ENCODE peak calls at places on chromosomes 3 and 15, in nine cellular contexts. One of them, this sample, is unnamed.

GRCh38 chr3:112407214-112407887 is 74.4 kb downstream of the CD200 start:
- DNase-seq in WTC11: no peak
- DNase-seq in NCI-H748 treated with DMSO at 0.1 percent for 48 hours: no peak
- DNase-seq in stimulated activated CD8-positive, alpha-beta memory T cell treated with anti-CD3 and anti-CD28 coated beads, Interleukin-2, amount 100 ng/mL, for 1 hour: no peak
- DNase-seq in brain pericyte: no peak
- DNase-seq in amniotic epithelial cell: no peak
- DNase-seq in posterior vena cava: no peak
- DNase-seq in foreskin keratinocyte: no peak
- DNase-seq in retina: no peak
- DNase-seq in this sample: no peak

GRCh38 chr3:17580901-17581300 is 161.5 kb downstream of the TBC1D5 start:
- DNase-seq in WTC11: no peak
- DNase-seq in NCI-H748 treated with DMSO at 0.1 percent for 48 hours: no peak
- DNase-seq in stimulated activated CD8-positive, alpha-beta memory T cell treated with anti-CD3 and anti-CD28 coated beads, Interleukin-2, amount 100 ng/mL, for 1 hour: no peak
- DNase-seq in brain pericyte: no peak
- DNase-seq in amniotic epithelial cell: peak; percentile 22
- DNase-seq in posterior vena cava: no peak
- DNase-seq in foreskin keratinocyte: no peak
- DNase-seq in retina: no peak
- DNase-seq in this sample: no peak

GRCh38 chr3:9746330-9746729 is 3.4 kb upstream of the OGG1 start:
- DNase-seq in WTC11: no peak
- DNase-seq in NCI-H748 treated with DMSO at 0.1 percent for 48 hours: no peak
- DNase-seq in stimulated activated CD8-positive, alpha-beta memory T cell treated with anti-CD3 and anti-CD28 coated beads, Interleukin-2, amount 100 ng/mL, for 1 hour: no peak
- DNase-seq in brain pericyte: no peak
- DNase-seq in amniotic epithelial cell: peak; percentile 93
- DNase-seq in posterior vena cava: no peak
- DNase-seq in foreskin keratinocyte: no peak
- DNase-seq in retina: no peak
- DNase-seq in this sample: no peak

GRCh38 chr3:47306022-47306421 is 23.3 kb downstream of the KLHL18 start:
- DNase-seq in WTC11: no peak
- DNase-seq in NCI-H748 treated with DMSO at 0.1 percent for 48 hours: no peak
- DNase-seq in stimulated activated CD8-positive, alpha-beta memory T cell treated with anti-CD3 and anti-CD28 coated beads, Interleukin-2, amount 100 ng/mL, for 1 hour: no peak
- DNase-seq in brain pericyte: no peak
- DNase-seq in amniotic epithelial cell: no peak
- DNase-seq in posterior vena cava: no peak
- DNase-seq in foreskin keratinocyte: no peak
- DNase-seq in retina: no peak
- DNase-seq in this sample: no peak

GRCh38 chr3:184546252-184546651 is 15.3 kb upstream of the EPHB3 start:
- DNase-seq in WTC11: no peak
- DNase-seq in NCI-H748 treated with DMSO at 0.1 percent for 48 hours: no peak
- DNase-seq in stimulated activated CD8-positive, alpha-beta memory T cell treated with anti-CD3 and anti-CD28 coated beads, Interleukin-2, amount 100 ng/mL, for 1 hour: no peak
- DNase-seq in brain pericyte: no peak
- DNase-seq in amniotic epithelial cell: no peak
- DNase-seq in posterior vena cava: peak; percentile 68
- DNase-seq in foreskin keratinocyte: no peak
- DNase-seq in retina: no peak
- DNase-seq in this sample: no peak

GRCh38 chr3:191499307-191500125 is 38.6 kb downstream of the PYDC2 start:
- DNase-seq in WTC11: peak; percentile 13
- DNase-seq in NCI-H748 treated with DMSO at 0.1 percent for 48 hours: no peak
- DNase-seq in stimulated activated CD8-positive, alpha-beta memory T cell treated with anti-CD3 and anti-CD28 coated beads, Interleukin-2, amount 100 ng/mL, for 1 hour: no peak
- DNase-seq in brain pericyte: peak; percentile 12
- DNase-seq in amniotic epithelial cell: no peak
- DNase-seq in posterior vena cava: no peak
- DNase-seq in foreskin keratinocyte: no peak
- DNase-seq in retina: peak; percentile 45
- DNase-seq in this sample: peak; percentile 69

GRCh38 chr3:184740509-184741258 is 28.8 kb upstream of the MAGEF1 start:
- DNase-seq in WTC11: no peak
- DNase-seq in NCI-H748 treated with DMSO at 0.1 percent for 48 hours: no peak
- DNase-seq in stimulated activated CD8-positive, alpha-beta memory T cell treated with anti-CD3 and anti-CD28 coated beads, Interleukin-2, amount 100 ng/mL, for 1 hour: no peak
- DNase-seq in brain pericyte: no peak
- DNase-seq in amniotic epithelial cell: peak; percentile 46
- DNase-seq in posterior vena cava: peak; percentile 38
- DNase-seq in foreskin keratinocyte: peak; percentile 87
- DNase-seq in retina: no peak
- DNase-seq in this sample: no peak

GRCh38 chr3:58009026-58009748 is 965 bp downstream of the FLNB start:
- DNase-seq in WTC11: peak; percentile 49
- DNase-seq in NCI-H748 treated with DMSO at 0.1 percent for 48 hours: no peak
- DNase-seq in stimulated activated CD8-positive, alpha-beta memory T cell treated with anti-CD3 and anti-CD28 coated beads, Interleukin-2, amount 100 ng/mL, for 1 hour: no peak
- DNase-seq in brain pericyte: no peak
- DNase-seq in amniotic epithelial cell: no peak
- DNase-seq in posterior vena cava: peak; percentile 86
- DNase-seq in foreskin keratinocyte: no peak
- DNase-seq in retina: peak; percentile 41
- DNase-seq in this sample: no peak

GRCh38 chr15:92492556-92492955 is 98.9 kb downstream of the ST8SIA2 start:
- DNase-seq in WTC11: no peak
- DNase-seq in NCI-H748 treated with DMSO at 0.1 percent for 48 hours: no peak
- DNase-seq in stimulated activated CD8-positive, alpha-beta memory T cell treated with anti-CD3 and anti-CD28 coated beads, Interleukin-2, amount 100 ng/mL, for 1 hour: no peak
- DNase-seq in brain pericyte: no peak
- DNase-seq in amniotic epithelial cell: no peak
- DNase-seq in posterior vena cava: no peak
- DNase-seq in foreskin keratinocyte: no peak
- DNase-seq in retina: no peak
- DNase-seq in this sample: no peak

GRCh38 chr15:74134387-74135027 is 4.1 kb downstream of the ISLR2 start:
- DNase-seq in WTC11: peak; percentile 84
- DNase-seq in NCI-H748 treated with DMSO at 0.1 percent for 48 hours: no peak
- DNase-seq in stimulated activated CD8-positive, alpha-beta memory T cell treated with anti-CD3 and anti-CD28 coated beads, Interleukin-2, amount 100 ng/mL, for 1 hour: no peak
- DNase-seq in brain pericyte: no peak
- DNase-seq in amniotic epithelial cell: peak; percentile 43
- DNase-seq in posterior vena cava: peak; percentile 87
- DNase-seq in foreskin keratinocyte: no peak
- DNase-seq in retina: peak; percentile 90
- DNase-seq in this sample: no peak

GRCh38 chr3:28077566-28077965 is 163.9 kb upstream of the CMC1 start:
- DNase-seq in WTC11: peak; percentile 52
- DNase-seq in NCI-H748 treated with DMSO at 0.1 percent for 48 hours: no peak
- DNase-seq in stimulated activated CD8-positive, alpha-beta memory T cell treated with anti-CD3 and anti-CD28 coated beads, Interleukin-2, amount 100 ng/mL, for 1 hour: no peak
- DNase-seq in brain pericyte: no peak
- DNase-seq in amniotic epithelial cell: no peak
- DNase-seq in posterior vena cava: peak; percentile 68
- DNase-seq in foreskin keratinocyte: no peak
- DNase-seq in retina: peak; percentile 69
- DNase-seq in this sample: no peak

GRCh38 chr15:43723151-43723550 is 23.1 kb upstream of the PDIA3 start:
- DNase-seq in WTC11: no peak
- DNase-seq in NCI-H748 treated with DMSO at 0.1 percent for 48 hours: no peak
- DNase-seq in stimulated activated CD8-positive, alpha-beta memory T cell treated with anti-CD3 and anti-CD28 coated beads, Interleukin-2, amount 100 ng/mL, for 1 hour: no peak
- DNase-seq in brain pericyte: no peak
- DNase-seq in amniotic epithelial cell: no peak
- DNase-seq in posterior vena cava: no peak
- DNase-seq in foreskin keratinocyte: no peak
- DNase-seq in retina: no peak
- DNase-seq in this sample: no peak

GRCh38 chr3:45191924-45192417 is 34.1 kb downstream of the TMEM158 start:
- DNase-seq in WTC11: no peak
- DNase-seq in NCI-H748 treated with DMSO at 0.1 percent for 48 hours: no peak
- DNase-seq in stimulated activated CD8-positive, alpha-beta memory T cell treated with anti-CD3 and anti-CD28 coated beads, Interleukin-2, amount 100 ng/mL, for 1 hour: no peak
- DNase-seq in brain pericyte: no peak
- DNase-seq in amniotic epithelial cell: no peak
- DNase-seq in posterior vena cava: no peak
- DNase-seq in foreskin keratinocyte: no peak
- DNase-seq in retina: no peak
- DNase-seq in this sample: no peak

GRCh38 chr15:35784745-35785144 is 238.8 kb upstream of the DPH6 start:
- DNase-seq in WTC11: no peak
- DNase-seq in NCI-H748 treated with DMSO at 0.1 percent for 48 hours: peak; percentile 4
- DNase-seq in stimulated activated CD8-positive, alpha-beta memory T cell treated with anti-CD3 and anti-CD28 coated beads, Interleukin-2, amount 100 ng/mL, for 1 hour: no peak
- DNase-seq in brain pericyte: no peak
- DNase-seq in amniotic epithelial cell: no peak
- DNase-seq in posterior vena cava: no peak
- DNase-seq in foreskin keratinocyte: no peak
- DNase-seq in retina: peak; percentile 4
- DNase-seq in this sample: peak; percentile 37

GRCh38 chr3:165522371-165522770 is 314.9 kb downstream of the BCHE start:
- DNase-seq in WTC11: no peak
- DNase-seq in NCI-H748 treated with DMSO at 0.1 percent for 48 hours: no peak
- DNase-seq in stimulated activated CD8-positive, alpha-beta memory T cell treated with anti-CD3 and anti-CD28 coated beads, Interleukin-2, amount 100 ng/mL, for 1 hour: no peak
- DNase-seq in brain pericyte: no peak
- DNase-seq in amniotic epithelial cell: no peak
- DNase-seq in posterior vena cava: no peak
- DNase-seq in foreskin keratinocyte: no peak
- DNase-seq in retina: no peak
- DNase-seq in this sample: no peak

GRCh38 chr3:136120373-136121348 is 75.5 kb downstream of the MSL2 start:
- DNase-seq in WTC11: no peak
- DNase-seq in NCI-H748 treated with DMSO at 0.1 percent for 48 hours: no peak
- DNase-seq in stimulated activated CD8-positive, alpha-beta memory T cell treated with anti-CD3 and anti-CD28 coated beads, Interleukin-2, amount 100 ng/mL, for 1 hour: no peak
- DNase-seq in brain pericyte: no peak
- DNase-seq in amniotic epithelial cell: peak; percentile 29
- DNase-seq in posterior vena cava: no peak
- DNase-seq in foreskin keratinocyte: peak; percentile 22
- DNase-seq in retina: no peak
- DNase-seq in this sample: no peak

GRCh38 chr3:153835540-153835939 is 285.6 kb upstream of the ARHGEF26 start:
- DNase-seq in WTC11: peak; percentile 39
- DNase-seq in NCI-H748 treated with DMSO at 0.1 percent for 48 hours: no peak
- DNase-seq in stimulated activated CD8-positive, alpha-beta memory T cell treated with anti-CD3 and anti-CD28 coated beads, Interleukin-2, amount 100 ng/mL, for 1 hour: no peak
- DNase-seq in brain pericyte: no peak
- DNase-seq in amniotic epithelial cell: no peak
- DNase-seq in posterior vena cava: no peak
- DNase-seq in foreskin keratinocyte: no peak
- DNase-seq in retina: no peak
- DNase-seq in this sample: no peak

GRCh38 chr3:71581451-71581980 is 2.0 kb downstream of the FOXP1 start:
- DNase-seq in WTC11: peak; percentile 45
- DNase-seq in NCI-H748 treated with DMSO at 0.1 percent for 48 hours: no peak
- DNase-seq in stimulated activated CD8-positive, alpha-beta memory T cell treated with anti-CD3 and anti-CD28 coated beads, Interleukin-2, amount 100 ng/mL, for 1 hour: no peak
- DNase-seq in brain pericyte: no peak
- DNase-seq in amniotic epithelial cell: no peak
- DNase-seq in posterior vena cava: peak; percentile 85
- DNase-seq in foreskin keratinocyte: no peak
- DNase-seq in retina: peak; percentile 86
- DNase-seq in this sample: peak; percentile 16

GRCh38 chr15:49235446-49236207 is 65.6 kb downstream of the GALK2 start:
- DNase-seq in WTC11: peak; percentile 62
- DNase-seq in NCI-H748 treated with DMSO at 0.1 percent for 48 hours: peak; percentile 46
- DNase-seq in stimulated activated CD8-positive, alpha-beta memory T cell treated with anti-CD3 and anti-CD28 coated beads, Interleukin-2, amount 100 ng/mL, for 1 hour: no peak
- DNase-seq in brain pericyte: peak; percentile 59
- DNase-seq in amniotic epithelial cell: peak; percentile 74
- DNase-seq in posterior vena cava: no peak
- DNase-seq in foreskin keratinocyte: peak; percentile 11
- DNase-seq in retina: peak; percentile 63
- DNase-seq in this sample: peak; percentile 63

GRCh38 chr3:135224963-135225362 is 429.9 kb downstream of the EPHB1 start:
- DNase-seq in WTC11: no peak
- DNase-seq in NCI-H748 treated with DMSO at 0.1 percent for 48 hours: no peak
- DNase-seq in stimulated activated CD8-positive, alpha-beta memory T cell treated with anti-CD3 and anti-CD28 coated beads, Interleukin-2, amount 100 ng/mL, for 1 hour: no peak
- DNase-seq in brain pericyte: no peak
- DNase-seq in amniotic epithelial cell: no peak
- DNase-seq in posterior vena cava: no peak
- DNase-seq in foreskin keratinocyte: no peak
- DNase-seq in retina: no peak
- DNase-seq in this sample: no peak

GRCh38 chr15:49982586-49982985 is 136.4 kb downstream of the ATP8B4 start:
- DNase-seq in WTC11: no peak
- DNase-seq in NCI-H748 treated with DMSO at 0.1 percent for 48 hours: no peak
- DNase-seq in stimulated activated CD8-positive, alpha-beta memory T cell treated with anti-CD3 and anti-CD28 coated beads, Interleukin-2, amount 100 ng/mL, for 1 hour: no peak
- DNase-seq in brain pericyte: no peak
- DNase-seq in amniotic epithelial cell: peak; percentile 98
- DNase-seq in posterior vena cava: no peak
- DNase-seq in foreskin keratinocyte: no peak
- DNase-seq in retina: no peak
- DNase-seq in this sample: no peak

GRCh38 chr3:94862703-94863102 is 799.8 kb downstream of the NSUN3 start:
- DNase-seq in WTC11: peak; percentile 19
- DNase-seq in NCI-H748 treated with DMSO at 0.1 percent for 48 hours: peak; percentile 10
- DNase-seq in stimulated activated CD8-positive, alpha-beta memory T cell treated with anti-CD3 and anti-CD28 coated beads, Interleukin-2, amount 100 ng/mL, for 1 hour: no peak
- DNase-seq in brain pericyte: no peak
- DNase-seq in amniotic epithelial cell: peak; percentile 69
- DNase-seq in posterior vena cava: no peak
- DNase-seq in foreskin keratinocyte: no peak
- DNase-seq in retina: no peak
- DNase-seq in this sample: peak; percentile 49

GRCh38 chr3:68984011-68984410 is 29.5 kb downstream of the EOGT start:
- DNase-seq in WTC11: no peak
- DNase-seq in NCI-H748 treated with DMSO at 0.1 percent for 48 hours: no peak
- DNase-seq in stimulated activated CD8-positive, alpha-beta memory T cell treated with anti-CD3 and anti-CD28 coated beads, Interleukin-2, amount 100 ng/mL, for 1 hour: no peak
- DNase-seq in brain pericyte: no peak
- DNase-seq in amniotic epithelial cell: no peak
- DNase-seq in posterior vena cava: no peak
- DNase-seq in foreskin keratinocyte: no peak
- DNase-seq in retina: no peak
- DNase-seq in this sample: no peak

GRCh38 chr3:194767430-194768207 is 81.9 kb downstream of the FAM43A start:
- DNase-seq in WTC11: no peak
- DNase-seq in NCI-H748 treated with DMSO at 0.1 percent for 48 hours: no peak
- DNase-seq in stimulated activated CD8-positive, alpha-beta memory T cell treated with anti-CD3 and anti-CD28 coated beads, Interleukin-2, amount 100 ng/mL, for 1 hour: no peak
- DNase-seq in brain pericyte: no peak
- DNase-seq in amniotic epithelial cell: peak; percentile 62
- DNase-seq in posterior vena cava: peak; percentile 64
- DNase-seq in foreskin keratinocyte: no peak
- DNase-seq in retina: no peak
- DNase-seq in this sample: no peak

GRCh38 chr3:56042326-56042951 is 425.8 kb downstream of the ERC2 start:
- DNase-seq in WTC11: no peak
- DNase-seq in NCI-H748 treated with DMSO at 0.1 percent for 48 hours: peak; percentile 28
- DNase-seq in stimulated activated CD8-positive, alpha-beta memory T cell treated with anti-CD3 and anti-CD28 coated beads, Interleukin-2, amount 100 ng/mL, for 1 hour: no peak
- DNase-seq in brain pericyte: peak; percentile 5
- DNase-seq in amniotic epithelial cell: peak; percentile 53
- DNase-seq in posterior vena cava: no peak
- DNase-seq in foreskin keratinocyte: no peak
- DNase-seq in retina: peak; percentile 60
- DNase-seq in this sample: no peak

GRCh38 chr3:31391150-31391549 is 141.6 kb upstream of the STT3B start:
- DNase-seq in WTC11: peak; percentile 21
- DNase-seq in NCI-H748 treated with DMSO at 0.1 percent for 48 hours: no peak
- DNase-seq in stimulated activated CD8-positive, alpha-beta memory T cell treated with anti-CD3 and anti-CD28 coated beads, Interleukin-2, amount 100 ng/mL, for 1 hour: no peak
- DNase-seq in brain pericyte: no peak
- DNase-seq in amniotic epithelial cell: no peak
- DNase-seq in posterior vena cava: no peak
- DNase-seq in foreskin keratinocyte: no peak
- DNase-seq in retina: no peak
- DNase-seq in this sample: no peak

GRCh38 chr3:150603888-150604319 is 783 bp downstream of the SELENOT start:
- DNase-seq in WTC11: no peak
- DNase-seq in NCI-H748 treated with DMSO at 0.1 percent for 48 hours: peak; percentile 1
- DNase-seq in stimulated activated CD8-positive, alpha-beta memory T cell treated with anti-CD3 and anti-CD28 coated beads, Interleukin-2, amount 100 ng/mL, for 1 hour: no peak
- DNase-seq in brain pericyte: no peak
- DNase-seq in amniotic epithelial cell: no peak
- DNase-seq in posterior vena cava: no peak
- DNase-seq in foreskin keratinocyte: no peak
- DNase-seq in retina: no peak
- DNase-seq in this sample: no peak

GRCh38 chr3:129054605-129055104 is 5.9 kb upstream of the GP9 start:
- DNase-seq in WTC11: no peak
- DNase-seq in NCI-H748 treated with DMSO at 0.1 percent for 48 hours: no peak
- DNase-seq in stimulated activated CD8-positive, alpha-beta memory T cell treated with anti-CD3 and anti-CD28 coated beads, Interleukin-2, amount 100 ng/mL, for 1 hour: no peak
- DNase-seq in brain pericyte: no peak
- DNase-seq in amniotic epithelial cell: no peak
- DNase-seq in posterior vena cava: no peak
- DNase-seq in foreskin keratinocyte: no peak
- DNase-seq in retina: no peak
- DNase-seq in this sample: no peak

GRCh38 chr3:113436794-113437193 is 4.5 kb downstream of the CFAP44 start:
- DNase-seq in WTC11: no peak
- DNase-seq in NCI-H748 treated with DMSO at 0.1 percent for 48 hours: no peak
- DNase-seq in stimulated activated CD8-positive, alpha-beta memory T cell treated with anti-CD3 and anti-CD28 coated beads, Interleukin-2, amount 100 ng/mL, for 1 hour: no peak
- DNase-seq in brain pericyte: peak; percentile 13
- DNase-seq in amniotic epithelial cell: peak; percentile 58
- DNase-seq in posterior vena cava: no peak
- DNase-seq in foreskin keratinocyte: peak; percentile 25
- DNase-seq in retina: no peak
- DNase-seq in this sample: no peak

GRCh38 chr15:64772488-64772887 is 2.9 kb downstream of the RBPMS2 start:
- DNase-seq in WTC11: no peak
- DNase-seq in NCI-H748 treated with DMSO at 0.1 percent for 48 hours: no peak
- DNase-seq in stimulated activated CD8-positive, alpha-beta memory T cell treated with anti-CD3 and anti-CD28 coated beads, Interleukin-2, amount 100 ng/mL, for 1 hour: no peak
- DNase-seq in brain pericyte: no peak
- DNase-seq in amniotic epithelial cell: peak; percentile 26
- DNase-seq in posterior vena cava: no peak
- DNase-seq in foreskin keratinocyte: no peak
- DNase-seq in retina: no peak
- DNase-seq in this sample: no peak

GRCh38 chr3:61565569-61565968 is 4.2 kb downstream of the PTPRG start:
- DNase-seq in WTC11: no peak
- DNase-seq in NCI-H748 treated with DMSO at 0.1 percent for 48 hours: no peak
- DNase-seq in stimulated activated CD8-positive, alpha-beta memory T cell treated with anti-CD3 and anti-CD28 coated beads, Interleukin-2, amount 100 ng/mL, for 1 hour: no peak
- DNase-seq in brain pericyte: no peak
- DNase-seq in amniotic epithelial cell: no peak
- DNase-seq in posterior vena cava: no peak
- DNase-seq in foreskin keratinocyte: no peak
- DNase-seq in retina: no peak
- DNase-seq in this sample: no peak